ENCODE peak calls at places on chromosome 5, in seven cellular contexts. H, K, L, J, M, S and B are unnamed samples. For H3K9me3, the result is how much of the 10 kb centered on the place peaks cover.

GRCh38 chr5:147410496-147411395 is 99.1 kb downstream of the DPYSL3 start:
- DNase-seq in H (no peak), K (peak), L (no peak), J (no peak), M (no peak), S (no peak), B (peak)

GRCh38 chr5:57102905-57103255 is 71.0 kb upstream of the GPBP1 start:
- DNase-seq in H (no peak), K (no peak), L (no peak), J (no peak), M (no peak), S (no peak), B (no peak)

GRCh38 chr5:17217421-17218352 is at the start of gene BASP1:
- DNase-seq in H (peak), K (peak), L (no peak), J (peak), M (peak), S (peak), B (peak)

GRCh38 chr5:62585751-62586150 is 7.1 kb downstream of the LRRC70 start:
- DNase-seq in H (no peak), K (no peak), L (no peak), J (no peak), M (no peak), S (no peak), B (no peak)

GRCh38 chr5:125485003-125485641 is 738.7 kb upstream of the ZNF608 start:
- DNase-seq in H (peak), K (peak), L (no peak), J (peak), M (peak), S (no peak), B (no peak)

GRCh38 chr5:11455505-11455904 is 448.7 kb downstream of the CTNND2 start:
- DNase-seq in H (no peak), K (no peak), L (no peak), J (no peak), M (no peak), S (no peak), B (no peak)

GRCh38 chr5:32711693-32712462 is 757 bp downstream of the NPR3 start:
- DNase-seq in H (peak), K (no peak), L (no peak), J (no peak), M (no peak), S (peak), B (peak)

GRCh38 chr5:119257613-119258012 is 98.2 kb upstream of the TNFAIP8 start:
- DNase-seq in H (no peak), K (no peak), L (no peak), J (no peak), M (no peak), S (no peak), B (no peak)

GRCh38 chr5:60223342-60223741 is 329.8 kb upstream of the PDE4D start:
- DNase-seq in H (no peak), K (no peak), L (no peak), J (no peak), M (no peak), S (no peak), B (no peak)

GRCh38 chr5:173697931-173698579 is 81.6 kb upstream of the BOD1 start:
- DNase-seq in H (no peak), K (no peak), L (no peak), J (no peak), M (no peak), S (no peak), B (no peak)

GRCh38 chr5:91283899-91284298 is 99.2 kb downstream of the ARRDC3 start:
- DNase-seq in H (no peak), K (no peak), L (no peak), J (no peak), M (no peak), S (no peak), B (no peak)

GRCh38 chr5:61132559-61132958 is 29.7 kb downstream of the SMIM15 start:
- DNase-seq in H (no peak), K (no peak), L (no peak), J (no peak), M (no peak), S (no peak), B (no peak)

GRCh38 chr5:176775409-176775808 is 35.0 kb upstream of the UNC5A start:
- DNase-seq in H (no peak), K (no peak), L (no peak), J (no peak), M (no peak), S (no peak), B (no peak)

GRCh38 chr5:132391247-132391646 is 21.7 kb downstream of the SLC22A5 start:
- DNase-seq in H (no peak), K (no peak), L (no peak), J (no peak), M (no peak), S (no peak), B (no peak)

GRCh38 chr5:31465282-31465681 is 66.6 kb downstream of the DROSHA start:
- DNase-seq in H (no peak), K (no peak), L (no peak), J (no peak), M (no peak), S (no peak), B (no peak)

GRCh38 chr5:53779541-53779981 is 219.1 kb downstream of the NDUFS4 start:
- DNase-seq in H (no peak), K (peak), L (no peak), J (no peak), M (no peak), S (no peak), B (peak)

GRCh38 chr5:115069087-115069968 is 100.4 kb downstream of the TRIM36 start:
- DNase-seq in H (peak), K (peak), L (peak), J (no peak), M (no peak), S (no peak), B (no peak)

GRCh38 chr5:2686725-2687124 is 64.8 kb downstream of the IRX2 start:
- DNase-seq in H (no peak), K (no peak), L (no peak), J (no peak), M (no peak), S (no peak), B (no peak)

GRCh38 chr5:148747536-148747906 is 78.9 kb upstream of the ADRB2 start:
- DNase-seq in H (no peak), K (no peak), L (no peak), J (no peak), M (no peak), S (no peak), B (no peak)

GRCh38 chr5:125484272-125485002 is 738.0 kb upstream of the ZNF608 start:
- DNase-seq in H (no peak), K (peak), L (no peak), J (peak), M (peak), S (peak), B (peak)

GRCh38 chr5:96338624-96339023 is 94.4 kb downstream of the PCSK1 start:
- DNase-seq in H (no peak), K (no peak), L (no peak), J (peak), M (peak), S (peak), B (peak)

GRCh38 chr5:139807647-139808030 is 12.0 kb downstream of the PSD2 start:
- DNase-seq in H (no peak), K (no peak), L (no peak), J (no peak), M (no peak), S (peak), B (no peak)

GRCh38 chr5:173486355-173486754 is 130.1 kb downstream of the BOD1 start:
- DNase-seq in H (no peak), K (no peak), L (no peak), J (no peak), M (no peak), S (no peak), B (no peak)

GRCh38 chr5:134994560-134995156 is 27.0 kb downstream of the CATSPER3 start:
- DNase-seq in H (no peak), K (no peak), L (no peak), J (no peak), M (no peak), S (no peak), B (no peak)

GRCh38 chr5:81750308-81751008 is 439 bp downstream of the SSBP2 start:
- DNase-seq in H (no peak), K (no peak), L (no peak), J (no peak), M (no peak), S (no peak), B (no peak)

GRCh38 chr5:65020492-65020891 is 251.8 kb downstream of the CWC27 start:
- DNase-seq in H (no peak), K (no peak), L (no peak), J (no peak), M (no peak), S (no peak), B (no peak)

GRCh38 chr5:173233347-173234128 is 1.5 kb downstream of the NKX2-5 start:
- DNase-seq in H (no peak), K (no peak), L (no peak), J (no peak), M (no peak), S (no peak), B (no peak)

GRCh38 chr5:170752257-170753215 is 31.0 kb upstream of the GABRP start:
- DNase-seq in H (no peak), K (peak), L (no peak), J (no peak), M (no peak), S (no peak), B (peak)

GRCh38 chr5:176780951-176781350 is 29.4 kb upstream of the UNC5A start:
- DNase-seq in H (no peak), K (no peak), L (no peak), J (no peak), M (no peak), S (no peak), B (peak)

GRCh38 chr5:119420173-119420572 is 32.1 kb upstream of the HSD17B4 start:
- DNase-seq in H (no peak), K (no peak), L (no peak), J (no peak), M (no peak), S (no peak), B (no peak)

GRCh38 chr5:132019857-132020555 is 8.5 kb upstream of the ACSL6 start:
- DNase-seq in H (no peak), K (no peak), L (no peak), J (no peak), M (no peak), S (no peak), B (no peak)

GRCh38 chr5:119417891-119418781 is 34.2 kb upstream of the HSD17B4 start:
- DNase-seq in H (no peak), K (no peak), L (no peak), J (no peak), M (no peak), S (no peak), B (no peak)

GRCh38 chr5:113262674-113263073 is 172.1 kb downstream of the TSSK1B start:
- DNase-seq in H (no peak), K (no peak), L (no peak), J (no peak), M (no peak), S (no peak), B (no peak)

GRCh38 chr5:141402553-141403328 is at the start of gene PCDHGA9:
- DNase-seq in H (no peak), K (no peak), L (no peak), J (no peak), M (no peak), S (peak), B (no peak)
- H3K9me3 ChIP-seq in H (under half), K (half or more), L (under half), J (under half), M (under half), S (under half), B (half or more)

GRCh38 chr5:4375640-4376039 is 764.5 kb upstream of the ADAMTS16 start:
- DNase-seq in H (no peak), K (no peak), L (no peak), J (no peak), M (no peak), S (no peak), B (no peak)
- H3K9me3 ChIP-seq in H (under half), K (under half), L (under half), J (under half), M (under half), S (under half), B (under half)

DNA sequence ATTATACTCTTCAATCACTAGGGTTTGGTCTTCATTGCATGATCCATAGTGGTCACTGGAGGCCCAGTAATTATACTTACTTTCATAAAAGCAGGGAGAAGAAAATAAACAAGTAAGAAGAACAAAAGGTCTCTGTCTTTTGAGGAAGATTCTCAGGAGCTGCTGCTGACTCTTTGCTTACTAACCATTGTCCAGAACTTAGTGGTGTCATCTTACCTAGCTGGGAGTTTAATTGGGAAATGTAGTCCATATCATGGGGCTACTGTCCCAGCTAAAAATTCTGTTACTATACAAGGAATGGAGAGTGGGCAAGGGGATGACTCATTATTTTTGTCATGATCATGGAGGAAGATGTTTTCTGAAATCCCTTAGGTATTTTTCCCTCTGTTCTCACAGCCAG is 639.2 kb downstream of the MTRR start:
- DNase-seq in H (no peak), K (no peak), L (no peak), J (no peak), M (no peak), S (no peak), B (no peak)
- H3K9me3 ChIP-seq in H (under half), K (under half), L (under half), J (under half), M (under half), S (under half), B (under half)

GRCh38 chr5:5475967-5476366 is 53.5 kb downstream of the ICE1 start:
- DNase-seq in H (no peak), K (no peak), L (no peak), J (no peak), M (no peak), S (no peak), B (no peak)
- H3K9me3 ChIP-seq in H (under half), K (under half), L (under half), J (under half), M (under half), S (under half), B (under half)